ENCODE peak calls at places on chromosome X, in four cellular contexts. M is AG04449, T is AG04450, J is OCI-LY7. H is an unnamed sample.

GRCh38 chrX:150935466-150935865 is 37.0 kb upstream of the CD99L2 start:
- DNase-seq in J (no peak), M (no peak), T (no peak), H (no peak)

GRCh38 chrX:72126048-72126415 is 5.7 kb downstream of the RTL5 start:
- DNase-seq in M (no peak), T (no peak), J (no peak), H (no peak)

GRCh38 chrX:153925739-153926593 is at the start of gene ARHGAP4:
- DNase-seq in T (no peak), M (no peak), J (peak), H (no peak)

GRCh38 chrX:133229361-133229760 is 11.2 kb upstream of the TFDP3 start:
- DNase-seq in M (no peak), T (no peak), J (no peak), H (no peak)

GRCh38 chrX:82031250-82031649 is 829.3 kb downstream of the SH3BGRL start:
- DNase-seq in J (no peak), T (no peak), M (no peak), H (no peak)

GRCh38 chrX:44003975-44004374 is 30.8 kb upstream of the NDP start:
- DNase-seq in M (no peak), T (no peak), J (no peak), H (no peak)

GRCh38 chrX:31383991-31384390 is 312.1 kb upstream of the FTHL17 start:
- DNase-seq in J (no peak), M (no peak), T (no peak), H (no peak)

GRCh38 chrX:8235026-8235425 is 64.0 kb upstream of the VCX2 start:
- DNase-seq in J (no peak), M (no peak), T (no peak), H (no peak)

GRCh38 chrX:39894626-39895025 is 203.1 kb downstream of the BCOR start:
- DNase-seq in M (no peak), J (no peak), T (no peak), H (no peak)

GRCh38 chrX:138791551-138791950 is 80.0 kb upstream of the FGF13 start:
- DNase-seq in T (no peak), M (no peak), J (no peak), H (no peak)

GRCh38 chrX:54807524-54808108 is at the start of gene MAGED2:
- DNase-seq in T (no peak), M (no peak), J (no peak), H (no peak)

GRCh38 chrX:69298466-69299140 is 133.3 kb upstream of the PJA1 start:
- DNase-seq in M (no peak), T (no peak), J (no peak), H (no peak)

GRCh38 chrX:19625612-19626011 is 110.3 kb upstream of the MAP3K15 start:
- DNase-seq in T (no peak), J (no peak), M (no peak), H (no peak)

GRCh38 chrX:43876680-43877079 is 5.6 kb downstream of the MAOB start:
- DNase-seq in T (no peak), J (no peak), M (no peak), H (no peak)

GRCh38 chrX:75181721-75182120 is 25.6 kb upstream of the ABCB7 start:
- DNase-seq in J (no peak), T (no peak), M (peak), H (no peak)

GRCh38 chrX:2705036-2705435 is 13.9 kb downstream of the CD99 start:
- DNase-seq in J (no peak), M (no peak), T (no peak), H (no peak)

GRCh38 chrX:50629774-50630173 is 159.1 kb upstream of the DGKK start:
- DNase-seq in T (no peak), M (no peak), J (no peak), H (no peak)

GRCh38 chrX:147494365-147494764 is 417.4 kb upstream of the FMR1 start:
- DNase-seq in T (no peak), J (no peak), M (no peak), H (no peak)

GRCh38 chrX:31099536-31100090 is 27.8 kb upstream of the FTHL17 start:
- DNase-seq in M (no peak), T (no peak), J (no peak), H (no peak)

GRCh38 chrX:69182818-69183375 is 17.6 kb upstream of the PJA1 start:
- DNase-seq in M (no peak), J (no peak), T (no peak), H (no peak)

GRCh38 chrX:139091878-139092277 is 380.4 kb upstream of the FGF13 start:
- DNase-seq in M (no peak), J (no peak), T (no peak), H (no peak)

GRCh38 chrX:121256653-121257052 is 209.2 kb downstream of the GLUD2 start:
- DNase-seq in M (no peak), T (no peak), J (no peak), H (no peak)

GRCh38 chrX:56728752-56729151 is 291 bp upstream of the NBDY start:
- DNase-seq in T (no peak), M (no peak), J (peak), H (no peak)

GRCh38 chrX:27767387-27767786 is 40.4 kb upstream of the MAGEB10 start:
- DNase-seq in T (no peak), J (no peak), M (no peak), H (no peak)

GRCh38 chrX:57379296-57379695 is 92.8 kb downstream of the FAAH2 start:
- DNase-seq in T (no peak), M (no peak), J (no peak), H (no peak)

DNA sequence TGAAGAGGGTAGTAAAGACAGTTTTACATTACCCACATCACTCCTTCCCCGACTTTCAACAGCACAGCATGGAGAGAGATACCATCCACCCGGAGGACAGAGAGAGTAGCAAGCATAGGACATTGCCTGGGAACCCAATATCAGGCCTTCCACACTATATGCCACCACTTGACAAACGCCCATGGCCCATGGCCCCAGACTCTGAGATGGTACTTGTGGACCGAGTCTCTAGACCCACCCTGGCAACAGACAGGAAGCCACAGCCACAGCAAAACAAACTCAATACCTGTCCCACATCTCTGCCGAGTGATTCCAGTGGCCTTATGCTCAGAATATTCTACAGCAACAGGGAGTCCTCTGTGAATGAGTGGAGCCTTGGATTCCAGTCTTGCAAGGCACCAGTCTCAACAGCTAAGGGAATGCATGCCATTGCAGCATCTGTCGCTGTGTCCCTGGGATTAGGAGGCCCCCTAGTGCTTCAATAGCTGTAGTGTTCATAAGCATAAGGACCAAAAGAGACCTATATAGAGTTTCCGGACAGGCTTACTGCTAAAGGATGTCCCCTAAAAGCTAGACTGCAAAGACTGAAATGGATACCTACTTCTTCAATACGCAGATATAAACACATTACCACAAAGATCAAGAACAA is 14.7 kb upstream of the CT55 start:
- DNase-seq in T (peak), M (peak), J (peak), H (no peak)
- TF ChIP-seq CTCF in T (peak), M (peak), J (peak), H (no peak)

DNA sequence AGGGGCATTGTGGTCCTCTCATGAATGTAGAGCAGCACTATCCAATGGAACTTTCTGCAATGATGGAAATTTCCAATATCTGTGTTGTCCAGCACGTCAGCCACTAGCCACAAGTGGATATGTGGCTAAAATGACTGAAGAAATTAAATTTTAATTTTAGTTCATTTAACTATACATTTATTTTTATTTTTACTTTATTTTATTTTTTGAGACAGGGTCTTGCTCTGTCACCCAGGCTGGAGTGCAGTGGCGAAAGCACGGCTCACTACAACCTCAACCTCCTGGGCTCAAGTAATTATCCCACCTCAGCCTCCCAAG is 13.3 kb upstream of the RBBP7 start:
- DNase-seq in J (no peak), T (no peak), M (no peak), H (no peak)
- TF ChIP-seq CTCF in J (no peak), T (no peak), M (no peak), H (no peak)

DNA sequence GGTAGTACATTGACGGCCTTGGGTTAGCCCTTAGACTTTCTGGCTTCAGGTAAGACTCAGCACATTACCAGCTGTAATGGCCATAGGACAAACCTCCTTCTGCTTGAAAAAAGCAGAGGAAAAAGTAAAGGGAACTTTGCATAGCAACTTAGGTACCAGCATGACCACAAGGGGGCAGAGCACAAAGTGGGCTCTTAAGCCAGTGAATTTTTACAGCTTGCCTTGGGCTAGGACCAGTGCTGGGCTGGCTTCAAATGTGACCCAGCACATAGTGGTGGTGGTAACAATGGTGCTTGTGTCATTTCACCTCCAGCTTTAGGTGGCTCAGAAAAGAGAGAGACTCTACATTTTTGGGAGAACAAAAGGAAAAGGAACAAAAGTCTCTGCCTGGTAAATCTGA is 66.1 kb downstream of the KLHL4 start:
- DNase-seq in M (no peak), J (peak), T (no peak), H (no peak)
- TF ChIP-seq CTCF in M (no peak), J (peak), T (peak), H (no peak)

GRCh38 chrX:70452143-70452733 is 7.6 kb downstream of the DLG3 start:
- DNase-seq in J (peak), M (no peak), T (no peak), H (no peak)

GRCh38 chrX:70453024-70453618 is 8.5 kb downstream of the DLG3 start:
- DNase-seq in T (no peak), M (no peak), J (no peak), H (no peak)

GRCh38 chrX:70455366-70456202 is 10.9 kb downstream of the DLG3 start:
- DNase-seq in T (no peak), M (no peak), J (no peak), H (no peak)

GRCh38 chrX:70456256-70456655 is 11.6 kb downstream of the DLG3 start:
- DNase-seq in J (no peak), M (no peak), T (no peak), H (no peak)

DNA sequence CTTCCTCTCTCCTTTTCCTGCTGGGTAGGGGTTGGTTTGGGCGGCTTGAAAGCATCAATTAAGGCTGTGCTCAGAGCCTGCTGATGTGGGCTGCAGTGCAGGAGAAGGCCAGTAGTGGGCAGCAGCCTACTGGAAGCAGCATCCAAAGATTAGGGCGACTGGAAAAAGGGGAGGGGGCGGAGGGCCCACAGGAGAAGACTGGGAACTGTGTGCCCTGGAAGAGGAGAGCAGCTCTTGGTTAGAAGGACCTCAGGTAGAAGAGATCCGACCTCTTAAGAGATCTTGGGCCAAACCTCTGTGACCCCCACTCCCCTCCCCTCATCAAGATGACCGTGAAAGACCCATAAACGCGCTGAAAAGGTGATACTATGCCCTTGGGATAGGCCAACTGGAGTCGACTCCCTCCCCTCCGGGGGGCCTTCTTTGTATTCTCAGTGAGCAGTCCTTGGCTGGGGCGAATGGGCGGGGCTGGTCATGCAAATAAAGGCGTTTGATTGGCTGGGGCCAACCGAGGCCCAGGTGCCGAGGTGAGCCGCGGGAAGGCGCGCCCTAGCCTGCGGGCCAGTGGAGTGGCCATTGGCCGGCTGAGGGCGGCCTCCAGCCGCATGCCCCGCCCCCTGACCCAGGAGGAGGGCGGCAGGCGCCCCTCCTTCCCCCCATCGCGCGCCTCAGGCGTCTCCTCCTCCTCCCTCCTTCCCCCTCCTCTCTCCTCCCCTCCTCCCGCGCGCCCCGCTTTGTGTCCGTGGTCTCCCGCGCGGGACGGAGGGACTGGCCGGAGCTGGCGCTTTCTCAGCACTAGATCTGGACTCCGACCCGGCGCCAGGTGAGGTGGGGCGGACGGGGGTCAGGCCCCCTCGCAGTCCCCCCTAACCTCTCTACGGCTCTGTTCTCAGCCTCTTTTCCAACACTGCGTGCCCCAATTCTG is 10.1 kb downstream of the DLG3 start:
- DNase-seq in T (no peak), J (peak), M (no peak), H (peak)
- TF ChIP-seq CTCF in T (peak), J (peak), M (peak), H (no peak)

GRCh38 chrX:11672213-11672612 is 6.5 kb upstream of the ARHGAP6 start:
- DNase-seq in T (no peak), M (no peak), J (no peak), H (no peak)

GRCh38 chrX:11683057-11683456 is 17.3 kb upstream of the ARHGAP6 start:
- DNase-seq in M (no peak), T (no peak), J (no peak), H (no peak)

DNA sequence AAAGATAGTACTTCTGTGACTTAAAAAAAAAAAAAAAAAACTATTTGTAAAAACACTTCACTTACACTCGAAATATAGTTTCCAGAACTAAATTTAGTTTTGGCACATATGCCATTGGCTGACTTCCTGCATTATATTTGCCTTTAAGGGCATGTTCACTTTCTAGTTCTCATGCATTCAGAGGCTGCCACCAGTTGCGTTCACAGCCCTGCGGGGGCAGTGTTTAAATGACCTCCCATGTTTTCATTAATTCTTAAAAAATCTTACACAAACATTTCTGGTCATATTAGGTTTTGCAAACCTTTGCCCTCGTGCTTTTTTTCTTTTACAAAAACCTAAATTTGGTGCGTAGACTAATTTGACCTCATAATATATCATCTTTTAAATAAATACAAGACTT is 12.5 kb upstream of the ARHGAP6 start:
- DNase-seq in T (no peak), M (no peak), J (no peak), H (no peak)
- TF ChIP-seq CTCF in T (peak), M (peak), J (peak), H (no peak)

GRCh38 chrX:45889471-45889870 is 655.8 kb downstream of the ZNF674 start:
- DNase-seq in M (no peak), J (no peak), T (no peak), H (no peak)
- TF ChIP-seq CTCF in M (no peak), J (no peak), T (no peak), H (no peak)

GRCh38 chrX:118228041-118228440 is 111.4 kb upstream of the KLHL13 start:
- DNase-seq in M (no peak), T (no peak), J (no peak), H (no peak)

GRCh38 chrX:118228456-118228855 is 111.8 kb upstream of the KLHL13 start:
- DNase-seq in T (no peak), J (no peak), M (no peak), H (no peak)

GRCh38 chrX:118221733-118222132 is 105.1 kb upstream of the KLHL13 start:
- DNase-seq in J (no peak), M (no peak), T (no peak), H (no peak)

GRCh38 chrX:118221257-118221656 is 104.6 kb upstream of the KLHL13 start:
- DNase-seq in T (no peak), J (no peak), M (no peak), H (no peak)

DNA sequence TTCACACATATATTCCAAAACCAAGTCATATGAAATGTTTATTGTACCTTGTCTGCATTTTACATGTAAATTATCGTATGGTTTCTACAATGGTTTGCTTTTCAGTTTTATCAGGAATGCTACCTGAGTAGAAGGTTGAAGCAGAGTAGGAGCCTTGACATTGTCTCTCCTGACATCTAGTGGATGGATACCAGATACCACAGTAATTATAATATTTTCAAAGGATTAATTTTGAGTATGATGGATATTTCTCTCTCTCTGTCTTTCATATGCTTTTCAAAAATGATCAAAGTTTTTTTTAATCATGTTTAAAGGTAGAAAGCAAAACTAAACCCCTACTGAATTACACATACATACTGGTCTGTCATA is 109.4 kb upstream of the KLHL13 start:
- DNase-seq in J (peak), M (no peak), T (no peak), H (no peak)
- TF ChIP-seq CTCF in J (peak), M (no peak), T (peak), H (no peak)

GRCh38 chrX:11647048-11647650 is 18.6 kb downstream of the ARHGAP6 start:
- DNase-seq in M (no peak), J (no peak), T (no peak), H (no peak)
- TF ChIP-seq CTCF in M (no peak), J (no peak), T (no peak), H (no peak)

H was measured in omental fat pad.